ENCODE peak calls at places on chromosome 7, in eight cellular contexts. E is neural crest cell, J is lower lobe of right lung, U is astrocyte of the spinal cord, A is mucosa of descending colon, C is cardiac fibroblast, P is BJ, D is psoas muscle. W is an unnamed sample.

GRCh38 chr7:66238712-66239466 is 33.8 kb downstream of the TPST1 start:
- DNase-seq in E (no peak), J (no peak), U (no peak), A (no peak), C (no peak), P (no peak), D (no peak), W (no peak)

GRCh38 chr7:46557295-46557711 is 636.2 kb upstream of the IGFBP3 start:
- DNase-seq in E (no peak), J (no peak), U (no peak), A (peak; percentile 57), C (peak; percentile 22), P (peak; percentile 60), D (no peak), W (no peak)

GRCh38 chr7:30930621-30931020 is 19.0 kb downstream of the AQP1 start:
- DNase-seq in E (no peak), J (no peak), U (no peak), A (no peak), C (peak; percentile 57), P (no peak), D (no peak), W (peak; percentile 36)

GRCh38 chr7:151168022-151168786 is 710 bp upstream of the GBX1 start:
- DNase-seq in E (peak; percentile 53), J (peak; percentile 54), U (no peak), A (peak; percentile 66), C (no peak), P (no peak), D (peak; percentile 76), W (peak; percentile 59)

GRCh38 chr7:134088199-134088598 is 38.9 kb upstream of the LRGUK start:
- DNase-seq in E (no peak), J (no peak), U (no peak), A (no peak), C (no peak), P (no peak), D (no peak), W (no peak)

GRCh38 chr7:74455933-74456332 is 2.2 kb downstream of the GTF2IRD1 start:
- DNase-seq in E (no peak), J (no peak), U (no peak), A (no peak), C (peak; percentile 46), P (no peak), D (no peak), W (no peak)

GRCh38 chr7:129376076-129376777 is 58.0 kb upstream of the STRIP2 start:
- DNase-seq in E (peak; percentile 26), J (no peak), U (peak; percentile 27), A (no peak), C (peak; percentile 26), P (no peak), D (no peak), W (no peak)

GRCh38 chr7:80078159-80078731 is 56.4 kb upstream of the GNAI1 start:
- DNase-seq in E (no peak), J (no peak), U (peak; percentile 45), A (no peak), C (no peak), P (no peak), D (no peak), W (no peak)

GRCh38 chr7:12315049-12315448 is 88.6 kb downstream of the VWDE start:
- DNase-seq in E (no peak), J (no peak), U (no peak), A (no peak), C (peak; percentile 6), P (no peak), D (no peak), W (no peak)

GRCh38 chr7:7731732-7732131 is 13.3 kb upstream of the RPA3 start:
- DNase-seq in E (no peak), J (no peak), U (no peak), A (no peak), C (no peak), P (no peak), D (no peak), W (no peak)

DNA sequence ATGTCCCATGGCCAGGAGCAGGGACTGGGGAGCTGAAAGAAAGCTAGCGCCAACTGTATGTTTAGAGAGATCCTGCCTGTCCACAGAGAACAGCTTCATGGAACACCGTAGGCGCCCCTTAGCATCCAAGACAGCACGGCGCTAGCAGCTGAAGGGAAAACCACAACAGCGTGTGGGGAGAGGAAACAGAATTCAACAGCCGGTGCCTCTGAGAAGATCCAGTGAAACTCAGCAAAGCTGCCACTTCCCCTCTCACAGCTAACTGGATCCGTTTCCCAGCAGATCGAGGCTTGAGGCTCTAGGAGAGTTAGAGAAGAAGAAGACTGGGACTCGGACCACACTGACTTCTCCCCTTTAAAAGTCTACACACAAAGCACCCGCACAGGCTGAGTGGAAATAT is 145.0 kb downstream of the MAD1L1 start:
- DNase-seq in E (no peak), J (no peak), U (no peak), A (no peak), C (no peak), P (no peak), D (no peak), W (no peak)
- TF ChIP-seq CTCF in E (no peak), J (no peak), U (no peak), A (no peak), C (no peak), P (no peak), D (no peak), W (no peak)

DNA sequence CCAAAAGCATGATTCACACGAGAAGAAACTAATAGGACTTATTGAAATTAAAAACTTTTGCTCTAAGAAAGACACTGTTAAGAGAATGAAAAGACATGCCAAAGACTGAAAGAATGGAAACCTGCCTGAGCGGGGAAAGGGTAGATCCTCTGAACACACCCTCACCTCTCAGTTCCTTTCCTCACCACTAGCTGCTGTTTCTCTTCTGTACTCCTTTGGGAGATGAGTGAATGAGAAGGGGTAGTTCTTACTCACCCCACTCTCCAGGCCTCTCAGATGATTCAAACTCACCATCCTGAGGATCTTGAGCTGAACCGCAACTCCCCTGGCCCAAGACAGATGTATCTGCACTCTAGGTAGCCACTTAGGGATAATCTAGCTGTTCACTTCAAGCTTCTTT is 41.9 kb downstream of the IQUB start:
- DNase-seq in E (no peak), J (no peak), U (no peak), A (no peak), C (no peak), P (no peak), D (no peak), W (no peak)
- TF ChIP-seq CTCF in E (peak; percentile 30), J (no peak), U (no peak), A (no peak), C (peak; percentile 8), P (no peak), D (no peak), W (no peak)

DNA sequence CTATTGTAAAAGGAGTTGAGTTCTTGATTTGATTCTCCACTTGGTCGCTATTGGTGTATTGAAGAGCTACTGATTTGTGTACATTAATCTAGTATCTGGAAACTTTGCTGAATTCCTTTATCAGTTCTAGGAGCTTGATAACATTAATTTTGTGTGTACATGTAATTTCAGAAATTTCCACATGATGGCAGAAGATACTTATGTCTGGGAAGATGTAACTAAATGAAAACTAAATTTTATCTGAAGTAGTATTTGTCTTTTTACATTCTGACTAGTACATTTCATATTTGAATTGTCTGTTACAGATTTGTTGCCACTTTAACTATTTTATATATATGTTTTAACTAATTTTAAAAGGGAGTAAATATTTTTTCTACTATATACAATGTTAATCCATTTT is 27.6 kb downstream of the SDHAF3 start:
- DNase-seq in E (no peak), J (no peak), U (peak; percentile 59), A (no peak), C (peak; percentile 61), P (peak; percentile 3), D (no peak), W (no peak)
- TF ChIP-seq CTCF in E (peak; percentile 75), J (peak; percentile 42), U (peak; percentile 40), A (no peak), C (peak; percentile 48), P (peak; percentile 41), D (peak; percentile 42), W (peak; percentile 67)

GRCh38 chr7:117020605-117021002 is 67.3 kb downstream of the ST7 start:
- DNase-seq in E (no peak), J (no peak), U (no peak), A (no peak), C (no peak), P (no peak), D (no peak), W (no peak)

GRCh38 chr7:117023325-117023854 is 70.1 kb downstream of the ST7 start:
- DNase-seq in E (no peak), J (no peak), U (no peak), A (no peak), C (no peak), P (no peak), D (no peak), W (no peak)

GRCh38 chr7:117019786-117020604 is 66.7 kb downstream of the ST7 start:
- DNase-seq in E (peak; percentile 63), J (peak; percentile 50), U (peak; percentile 93), A (peak; percentile 26), C (peak; percentile 94), P (peak; percentile 28), D (peak; percentile 54), W (peak; percentile 54)

GRCh38 chr7:117021960-117022359 is 68.7 kb downstream of the ST7 start:
- DNase-seq in E (no peak), J (no peak), U (no peak), A (no peak), C (no peak), P (no peak), D (no peak), W (no peak)

GRCh38 chr7:117021366-117021765 is 68.1 kb downstream of the ST7 start:
- DNase-seq in E (no peak), J (no peak), U (no peak), A (no peak), C (no peak), P (no peak), D (no peak), W (no peak)
- TF ChIP-seq CTCF in E (no peak), J (no peak), U (no peak), A (no peak), C (no peak), P (no peak), D (no peak), W (no peak)

W was measured in mesothelial cell of epicardium.